ENCODE peak calls at places on chromosomes 2 and 18, in six cellular contexts. L, Z, I, X, M and Y are unnamed samples.

GRCh38 chr2:235698028-235698427 is 204.2 kb downstream of the AGAP1 start:
- DNase-seq in Z (no peak), I (no peak), L (no peak), M (no peak), X (no peak), Y (no peak)

GRCh38 chr2:20165677-20166509 is 59.0 kb downstream of the SDC1 start:
- DNase-seq in X (no peak), Z (no peak), L (peak), I (no peak), M (no peak), Y (peak)

GRCh38 chr2:17800693-17801458 is 15.4 kb upstream of the MSGN1 start:
- DNase-seq in X (no peak), L (no peak), Z (no peak), M (no peak), I (peak), Y (no peak)

GRCh38 chr2:84741182-84741822 is 139.6 kb downstream of the TRABD2A start:
- DNase-seq in Z (no peak), M (peak), X (no peak), L (peak), I (peak), Y (no peak)

GRCh38 chr2:100013892-100014677 is 128.3 kb downstream of the AFF3 start:
- DNase-seq in M (peak), X (no peak), L (peak), Z (no peak), I (peak), Y (no peak)

GRCh38 chr2:33122726-33123125 is 176.0 kb downstream of the LTBP1 start:
- DNase-seq in M (no peak), I (no peak), L (no peak), Z (no peak), X (no peak), Y (no peak)

GRCh38 chr18:61308795-61309393 is 24.3 kb upstream of the CDH20 start:
- DNase-seq in Z (no peak), X (no peak), M (no peak), I (no peak), L (no peak), Y (no peak)

GRCh38 chr2:218891275-218892135 is 10.9 kb downstream of the WNT10A start:
- DNase-seq in I (no peak), M (no peak), L (no peak), Z (no peak), X (no peak), Y (no peak)

GRCh38 chr2:230575640-230576324 is 136.9 kb upstream of the CAB39 start:
- DNase-seq in I (no peak), Z (no peak), L (peak), X (no peak), M (no peak), Y (no peak)

GRCh38 chr2:191264647-191265079 is 19.5 kb downstream of the MYO1B start:
- DNase-seq in M (no peak), X (no peak), I (peak), L (no peak), Z (no peak), Y (no peak)

GRCh38 chr2:151071382-151071781 is 190.3 kb downstream of the RBM43 start:
- DNase-seq in X (no peak), Z (no peak), L (peak), M (no peak), I (peak), Y (no peak)

GRCh38 chr2:6926071-6926732 is 9.0 kb downstream of the RNF144A start:
- DNase-seq in I (no peak), L (no peak), X (no peak), Z (no peak), M (no peak), Y (no peak)

GRCh38 chr2:11667194-11667593 is 2.8 kb downstream of the NTSR2 start:
- DNase-seq in Z (peak), I (no peak), L (no peak), X (no peak), M (no peak), Y (no peak)

GRCh38 chr2:96091141-96091710 is 25.1 kb downstream of the ADRA2B start:
- DNase-seq in X (no peak), Z (no peak), I (no peak), M (no peak), L (no peak), Y (peak)

GRCh38 chr18:78914586-78914935 is 65.1 kb upstream of the SALL3 start:
- DNase-seq in M (no peak), L (no peak), X (no peak), Z (no peak), I (no peak), Y (no peak)

GRCh38 chr2:67015681-67016080 is 381.5 kb upstream of the ETAA1 start:
- DNase-seq in X (no peak), L (no peak), M (no peak), I (no peak), Z (no peak), Y (no peak)

GRCh38 chr18:79405019-79405780 is 9.5 kb downstream of the NFATC1 start:
- DNase-seq in X (no peak), M (no peak), L (no peak), Z (no peak), I (no peak), Y (no peak)

GRCh38 chr2:6167592-6168138 is 475.5 kb downstream of the SOX11 start:
- DNase-seq in M (no peak), L (no peak), Z (no peak), X (no peak), I (no peak), Y (no peak)

DNA sequence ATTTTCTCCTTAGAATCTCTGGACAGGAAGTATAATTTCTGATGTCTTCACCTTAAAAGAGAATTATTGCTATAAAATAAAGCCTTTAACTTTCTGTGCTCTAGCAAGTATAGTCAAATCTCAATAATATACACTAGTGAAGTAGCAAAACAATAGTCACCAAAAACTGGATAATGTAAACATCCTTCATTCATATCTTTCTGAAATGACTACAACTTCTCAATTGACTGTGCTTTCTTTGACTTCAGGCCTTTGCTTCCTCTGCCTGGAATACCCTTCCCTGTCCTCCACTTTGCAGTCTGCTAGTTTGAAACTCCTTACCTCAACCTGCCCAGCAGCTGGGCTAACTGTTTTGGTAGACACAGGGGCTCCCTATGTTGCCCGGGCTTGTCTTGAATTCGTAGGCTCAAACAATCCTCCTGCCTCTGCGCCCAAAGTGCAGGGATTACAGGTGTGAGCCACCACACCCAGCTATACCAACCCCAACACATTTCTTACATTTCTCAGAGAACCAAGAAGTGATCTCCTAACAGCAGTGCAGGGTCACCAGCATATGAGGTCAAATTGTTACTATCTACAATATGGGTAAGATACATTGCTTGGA is 6.6 kb upstream of the PCBP1 start:
- DNase-seq in Z (peak), I (no peak), M (no peak), X (no peak), L (no peak), Y (no peak)
- TF ChIP-seq CTCF in Z (no peak), I (no peak), M (no peak), X (no peak), L (no peak), Y (no peak)

GRCh38 chr18:48977914-48978313 is 27.1 kb upstream of the SMAD7 start:
- DNase-seq in X (no peak), M (no peak), L (no peak), Z (no peak), I (no peak), Y (no peak)

GRCh38 chr18:48975817-48976649 is 25.3 kb upstream of the SMAD7 start:
- DNase-seq in L (no peak), X (peak), I (peak), Z (no peak), M (no peak), Y (peak)

GRCh38 chr18:48973731-48974130 is 23.0 kb upstream of the SMAD7 start:
- DNase-seq in X (no peak), M (no peak), I (no peak), Z (no peak), L (no peak), Y (no peak)

GRCh38 chr18:48975221-48975816 is 24.6 kb upstream of the SMAD7 start:
- DNase-seq in M (no peak), Z (no peak), L (no peak), I (no peak), X (no peak), Y (no peak)

DNA sequence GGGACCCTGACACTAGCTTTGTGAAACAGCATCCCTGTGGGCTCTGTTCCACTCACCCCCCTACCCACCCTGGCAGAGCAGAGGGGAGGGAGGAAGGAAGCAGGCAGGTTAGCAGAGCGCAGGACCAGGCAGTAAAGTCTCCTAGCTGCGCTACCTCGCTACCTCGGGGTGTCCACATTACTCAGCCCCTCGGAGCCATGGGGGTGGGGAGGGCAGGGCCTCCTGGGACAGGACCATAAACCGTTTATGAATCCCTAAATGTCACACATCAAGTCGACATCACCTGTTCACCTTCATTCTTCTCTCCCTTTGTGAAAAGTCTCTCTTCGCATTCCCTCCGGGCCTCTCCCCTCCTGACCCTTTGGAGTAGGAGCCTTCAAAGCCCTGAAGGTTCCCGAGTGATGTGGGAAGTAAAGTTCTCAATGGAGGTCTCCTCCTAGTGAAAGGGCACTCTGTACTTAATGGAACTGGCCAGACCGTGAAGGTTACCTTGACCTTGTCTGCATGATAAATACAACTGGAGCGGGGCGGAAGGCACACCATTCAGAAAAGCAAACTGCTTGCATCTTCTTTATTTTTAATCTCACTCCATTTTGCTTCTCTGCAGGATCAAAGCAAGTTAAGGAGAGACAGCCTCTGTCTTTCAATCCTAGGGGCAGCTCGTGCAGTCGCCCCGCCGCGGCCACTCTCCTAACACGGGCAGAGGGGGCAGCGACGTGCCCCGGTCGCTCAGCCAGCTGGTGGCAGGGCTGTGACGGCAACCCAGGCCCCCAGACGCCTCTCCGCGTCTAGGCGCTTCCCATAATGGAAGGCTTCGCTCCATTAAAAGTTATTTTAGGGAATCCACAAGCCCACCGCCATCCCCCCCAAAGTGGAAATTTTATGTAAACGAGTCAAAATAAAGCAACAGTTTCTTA is 23.8 kb upstream of the SMAD7 start:
- DNase-seq in L (no peak), I (no peak), X (no peak), M (no peak), Z (no peak), Y (no peak)
- TF ChIP-seq CTCF in L (no peak), I (no peak), X (no peak), M (no peak), Z (no peak), Y (no peak)

GRCh38 chr18:11310476-11311086 is 161.2 kb upstream of the PIEZO2 start:
- DNase-seq in Z (no peak), X (no peak), I (peak), M (no peak), L (peak), Y (no peak)
- TF ChIP-seq CTCF in Z (no peak), X (no peak), I (peak), M (peak), L (peak), Y (peak)

GRCh38 chr2:234191819-234192407 is 141.4 kb downstream of the SPP2 start:
- DNase-seq in L (no peak), Z (no peak), M (no peak), I (peak), X (no peak), Y (no peak)
- TF ChIP-seq CTCF in L (peak), Z (no peak), M (peak), I (no peak), X (no peak), Y (no peak)

GRCh38 chr2:158460632-158461297 is 4.0 kb downstream of the PKP4 start:
- DNase-seq in Z (no peak), X (no peak), M (no peak), I (no peak), L (no peak), Y (no peak)
- TF ChIP-seq CTCF in Z (no peak), X (no peak), M (peak), I (peak), L (peak), Y (no peak)

GRCh38 chr2:223692227-223692947 is 90.2 kb upstream of the SCG2 start:
- DNase-seq in M (no peak), L (peak), Z (no peak), I (peak), X (no peak), Y (no peak)
- TF ChIP-seq CTCF in M (peak), L (peak), Z (no peak), I (peak), X (no peak), Y (peak)

GRCh38 chr2:50402654-50402960 is 629.3 kb downstream of the NRXN1 start:
- DNase-seq in Z (no peak), L (no peak), M (no peak), X (no peak), I (no peak), Y (no peak)
- TF ChIP-seq CTCF in Z (no peak), L (no peak), M (no peak), X (no peak), I (no peak), Y (peak)

GRCh38 chr18:22570492-22570891 is 152.8 kb upstream of the CTAGE1 start:
- DNase-seq in X (no peak), Z (no peak), I (no peak), L (no peak), M (no peak), Y (no peak)
- TF ChIP-seq CTCF in X (no peak), Z (no peak), I (no peak), L (peak), M (no peak), Y (no peak)

DNA sequence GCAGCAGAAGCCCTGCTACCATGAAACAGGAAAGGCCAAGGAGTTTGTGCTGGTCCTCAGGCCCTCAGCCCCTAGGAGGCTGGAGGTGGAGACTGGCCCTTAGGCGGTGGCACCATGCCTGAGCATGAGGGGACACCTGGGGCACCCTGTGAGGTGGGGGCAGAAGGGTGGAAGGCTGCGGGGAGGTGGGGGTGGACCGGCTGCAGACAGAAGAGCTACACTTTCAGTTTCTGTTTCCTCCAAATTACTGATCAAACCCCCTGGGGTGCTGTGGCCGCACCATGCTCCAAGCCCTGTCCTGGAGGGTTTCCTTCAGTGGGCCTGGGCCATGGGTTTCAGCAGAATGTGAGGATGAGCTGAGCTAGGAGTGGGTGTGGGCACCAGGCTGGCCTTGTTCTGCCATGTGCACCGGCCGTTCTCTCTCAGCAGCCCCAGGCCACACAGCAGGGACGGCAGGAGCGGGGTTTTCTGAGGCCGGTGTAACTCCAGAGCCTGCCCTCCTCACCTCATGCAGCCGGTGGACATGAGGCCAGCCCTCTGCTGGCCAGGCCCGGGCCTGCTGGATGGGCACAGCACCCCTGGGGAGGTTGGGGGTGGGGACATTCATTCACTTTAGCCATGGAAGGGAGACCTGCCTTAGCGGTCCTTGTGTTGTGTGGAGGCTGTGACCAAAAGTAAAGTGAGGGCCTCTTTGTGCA is 51.5 kb downstream of the PLEKHB2 start:
- DNase-seq in Z (no peak), I (no peak), L (no peak), M (no peak), X (no peak), Y (no peak)
- TF ChIP-seq CTCF in Z (no peak), I (peak), L (peak), M (peak), X (no peak), Y (no peak)

DNA sequence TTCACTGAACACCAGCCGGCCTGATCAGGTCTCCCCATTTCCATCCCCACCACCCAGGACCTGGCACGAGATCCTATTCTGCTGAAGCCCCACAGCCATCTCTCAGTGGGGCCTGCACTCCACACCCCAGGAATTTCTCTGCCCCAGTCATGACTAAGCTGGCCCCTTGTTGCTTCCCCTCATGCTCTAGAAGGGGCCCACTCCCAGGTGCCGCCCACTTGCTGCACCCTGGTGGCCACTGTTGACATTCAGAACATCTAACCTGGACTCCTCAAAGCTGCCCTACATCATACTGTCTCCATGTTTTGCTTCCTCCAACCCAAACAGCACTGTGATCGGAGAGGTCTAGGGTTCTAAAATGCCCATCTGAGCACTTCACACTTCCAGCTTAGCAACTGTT is 90.7 kb upstream of the KLHL29 start:
- DNase-seq in I (no peak), L (no peak), Z (no peak), M (no peak), X (no peak), Y (no peak)
- TF ChIP-seq CTCF in I (no peak), L (peak), Z (no peak), M (peak), X (no peak), Y (no peak)